ENCODE peak calls at places on chromosomes 11 and 22, in eight cellular contexts. E is astrocyte of the spinal cord, L is uterus, W is GM20000, T is AG04450, X is A549, R is spleen, J is Calu3. F is an unnamed sample.

GRCh38 chr22:26714971-26715370 is 57.6 kb downstream of the MIAT start:
- DNase-seq in X (no peak), J (no peak), W (no peak), T (no peak), R (no peak), L (no peak), E (no peak), F (no peak)

GRCh38 chr11:83025267-83025704 is 46.4 kb downstream of the RAB30 start:
- DNase-seq in R (no peak), W (no peak), E (no peak), L (no peak), J (no peak), T (no peak), X (no peak), F (no peak)

GRCh38 chr22:28332410-28332809 is 347.2 kb downstream of the TTC28 start:
- DNase-seq in L (no peak), R (no peak), X (no peak), J (no peak), W (no peak), T (no peak), E (peak; percentile 9), F (no peak)

GRCh38 chr22:44088976-44089570 is 65.0 kb downstream of the PARVB start:
- DNase-seq in L (no peak), J (no peak), R (no peak), X (no peak), E (peak; percentile 46), T (no peak), W (no peak), F (no peak)

GRCh38 chr11:17762309-17762974 is 27.9 kb downstream of the KCNC1 start:
- DNase-seq in X (no peak), W (peak; percentile 49), E (no peak), J (peak; percentile 23), L (no peak), T (no peak), R (no peak), F (peak; percentile 57)

GRCh38 chr11:129373489-129373953 is 2.1 kb upstream of the BARX2 start:
- DNase-seq in T (no peak), R (no peak), J (no peak), L (no peak), X (no peak), E (no peak), W (peak; percentile 30), F (no peak)

GRCh38 chr11:117097567-117098268 is 510 bp downstream of the SIK3 start:
- DNase-seq in R (no peak), L (peak; percentile 50), W (peak; percentile 54), X (peak; percentile 27), T (no peak), J (peak; percentile 18), E (no peak), F (no peak)

GRCh38 chr11:95434489-95435057 is 203.6 kb upstream of the SESN3 start:
- DNase-seq in T (no peak), W (no peak), J (no peak), X (no peak), L (no peak), R (no peak), E (no peak), F (no peak)

GRCh38 chr22:32660292-32660691 is 141.2 kb upstream of the TIMP3 start:
- DNase-seq in J (peak; percentile 74), E (peak; percentile 57), R (no peak), W (peak; percentile 67), X (peak; percentile 47), L (peak; percentile 66), T (no peak), F (no peak)

GRCh38 chr11:124394408-124394807 is 4.4 kb downstream of the OR8B3 start:
- DNase-seq in T (no peak), R (no peak), L (no peak), W (no peak), E (peak; percentile 38), J (no peak), X (no peak), F (no peak)

GRCh38 chr22:32037236-32037635 is 5.8 kb upstream of the SLC5A1 start:
- DNase-seq in X (no peak), E (no peak), J (no peak), R (no peak), W (no peak), T (no peak), L (no peak), F (no peak)

GRCh38 chr11:33234397-33235168 is 22.6 kb upstream of the HIPK3 start:
- DNase-seq in J (no peak), T (no peak), L (no peak), X (no peak), R (no peak), W (no peak), E (no peak), F (no peak)

GRCh38 chr11:1853376-1854131 is 670 bp downstream of the LSP1 start:
- DNase-seq in E (no peak), T (no peak), W (no peak), X (no peak), J (no peak), L (no peak), R (peak; percentile 87), F (no peak)

GRCh38 chr11:44003736-44004451 is 43.9 kb upstream of the ACCSL start:
- DNase-seq in E (no peak), L (no peak), T (no peak), R (no peak), X (no peak), J (no peak), W (no peak), F (no peak)

GRCh38 chr22:45208993-45209838 is 31.5 kb downstream of the KIAA0930 start:
- DNase-seq in R (peak; percentile 73), T (peak; percentile 66), X (no peak), J (peak; percentile 29), E (peak; percentile 84), W (no peak), L (no peak), F (peak; percentile 90)

GRCh38 chr11:73236879-73237278 is 18.8 kb downstream of the P2RY2 start:
- DNase-seq in E (no peak), X (peak; percentile 69), R (peak; percentile 78), L (no peak), T (no peak), W (peak; percentile 82), J (peak; percentile 56), F (no peak)

GRCh38 chr11:64856382-64857227 is 12.2 kb upstream of the CDC42BPG start:
- DNase-seq in T (no peak), X (peak; percentile 81), R (no peak), W (no peak), L (peak; percentile 53), J (peak; percentile 91), E (peak; percentile 62), F (peak; percentile 71)

GRCh38 chr11:124864892-124865180 is 396 bp upstream of the ROBO3 start:
- DNase-seq in R (no peak), J (no peak), E (no peak), L (no peak), X (no peak), W (no peak), T (no peak), F (no peak)

GRCh38 chr11:121141051-121141450 is 40.0 kb downstream of the TECTA start:
- DNase-seq in W (no peak), L (no peak), X (no peak), E (no peak), J (no peak), R (no peak), T (no peak), F (no peak)

GRCh38 chr11:47688986-47689385 is 26.2 kb downstream of the AGBL2 start:
- DNase-seq in L (no peak), E (no peak), R (no peak), T (no peak), X (no peak), J (no peak), W (no peak), F (no peak)

GRCh38 chr11:115724709-115725108 is 220.5 kb upstream of the CADM1 start:
- DNase-seq in R (no peak), W (no peak), E (peak; percentile 23), X (no peak), T (peak; percentile 65), J (no peak), L (no peak), F (no peak)

GRCh38 chr11:65932558-65932919 is 12.7 kb upstream of the TSGA10IP start:
- DNase-seq in J (peak; percentile 31), T (no peak), L (no peak), R (no peak), X (peak; percentile 50), E (no peak), W (no peak), F (no peak)

GRCh38 chr11:65927904-65928397 is 8.7 kb downstream of the DRAP1 start:
- DNase-seq in L (no peak), T (no peak), X (no peak), J (no peak), W (peak; percentile 84), R (peak; percentile 89), E (no peak), F (no peak)

GRCh38 chr22:48554893-48555552 is 1272.7 kb downstream of the BRD1 start:
- DNase-seq in T (no peak), J (no peak), W (no peak), X (peak; percentile 39), L (no peak), E (no peak), R (no peak), F (no peak)
- TF ChIP-seq CTCF in T (no peak), J (no peak), W (no peak), X (no peak), L (no peak), E (no peak), R (no peak), F (peak; percentile 22)

GRCh38 chr22:24330636-24331035 is 60.0 kb downstream of the SPECC1L start:
- DNase-seq in X (no peak), R (no peak), W (no peak), T (no peak), E (no peak), J (no peak), L (no peak), F (no peak)
- TF ChIP-seq CTCF in X (no peak), R (no peak), W (no peak), T (no peak), E (no peak), J (no peak), L (no peak), F (no peak)

DNA sequence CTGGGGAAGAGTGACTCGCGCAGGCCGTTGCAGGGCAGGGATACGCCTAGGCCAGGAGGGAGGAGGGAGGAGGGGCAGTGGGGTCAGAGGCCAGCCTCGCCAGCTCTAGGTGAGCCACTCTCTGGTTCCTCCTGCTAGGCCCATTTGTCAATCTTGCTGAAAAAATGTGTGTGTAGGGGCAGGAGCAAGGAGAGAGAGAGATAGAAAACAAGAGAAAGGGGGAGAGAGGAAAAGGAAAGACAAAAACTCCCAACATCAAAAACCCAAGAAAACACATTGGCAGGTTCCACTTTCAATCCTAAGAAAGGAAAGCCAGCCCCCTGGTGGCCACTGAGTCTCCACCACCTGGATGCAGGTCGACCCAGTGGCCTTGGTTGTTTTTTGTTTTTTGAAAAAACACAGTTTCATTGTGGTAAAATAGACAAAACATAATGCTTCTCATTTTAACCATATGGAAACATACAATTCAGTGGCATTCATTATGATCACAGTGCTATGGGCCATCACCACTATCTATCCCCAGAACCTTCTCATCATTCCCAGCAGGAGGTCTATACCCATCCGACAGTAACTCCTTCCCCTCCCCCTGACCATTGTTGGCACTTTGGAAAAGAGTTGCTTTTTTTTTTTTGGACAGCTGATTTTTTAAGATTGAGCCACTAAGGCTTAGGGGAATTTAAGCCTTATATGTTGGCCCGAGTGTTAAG is 10.9 kb downstream of the OMP start:
- DNase-seq in J (peak; percentile 76), R (no peak), E (peak; percentile 45), T (no peak), L (no peak), X (peak; percentile 82), W (peak; percentile 59), F (no peak)
- TF ChIP-seq CTCF in J (peak; percentile 78), R (peak; percentile 51), E (peak; percentile 80), T (peak; percentile 74), L (no peak), X (peak; percentile 73), W (peak; percentile 13), F (peak; percentile 81)

GRCh38 chr22:42439021-42439420 is 6.8 kb upstream of the NFAM1 start:
- DNase-seq in T (no peak), X (no peak), E (no peak), J (no peak), L (no peak), W (no peak), R (no peak), F (no peak)
- TF ChIP-seq CTCF in T (no peak), X (no peak), E (no peak), J (no peak), L (no peak), W (no peak), R (no peak), F (no peak)

F was measured in chondrocyte.